ENCODE peak calls at places on chromosomes 7 and 10, in four cellular contexts. One of them, this sample, is unnamed. For H3K36me3, the result is how much of the 10 kb centered on the place peaks cover.

GRCh38 chr7:39609084-39609461 is 14.3 kb upstream of the RALA start:
- DNase-seq in uterus: no peak
- DNase-seq in naive thymus-derived CD4-positive, alpha-beta T cell: no peak
- DNase-seq in HCT116: no peak
- DNase-seq in this sample: no peak

GRCh38 chr10:137031-137430 is 1.8 kb downstream of the ZMYND11 start:
- DNase-seq in uterus: no peak
- DNase-seq in naive thymus-derived CD4-positive, alpha-beta T cell: peak
- DNase-seq in HCT116: peak
- DNase-seq in this sample: no peak

GRCh38 chr10:89069589-89069988 is 79.0 kb downstream of the FAS start:
- DNase-seq in uterus: peak
- DNase-seq in naive thymus-derived CD4-positive, alpha-beta T cell: no peak
- DNase-seq in HCT116: no peak
- DNase-seq in this sample: peak

GRCh38 chr10:35339946-35340345 is 3.6 kb downstream of the CCNY start:
- DNase-seq in uterus: no peak
- DNase-seq in naive thymus-derived CD4-positive, alpha-beta T cell: no peak
- DNase-seq in HCT116: no peak
- DNase-seq in this sample: no peak

GRCh38 chr10:344582-345200 is 209.4 kb downstream of the ZMYND11 start:
- DNase-seq in uterus: no peak
- DNase-seq in naive thymus-derived CD4-positive, alpha-beta T cell: no peak
- DNase-seq in HCT116: no peak
- DNase-seq in this sample: no peak

GRCh38 chr7:151416135-151416740 is 6.4 kb upstream of the WDR86 start:
- DNase-seq in uterus: no peak
- DNase-seq in naive thymus-derived CD4-positive, alpha-beta T cell: no peak
- DNase-seq in HCT116: no peak
- DNase-seq in this sample: no peak

GRCh38 chr7:55546826-55547225 is 25.5 kb downstream of the VOPP1 start:
- DNase-seq in uterus: peak
- DNase-seq in naive thymus-derived CD4-positive, alpha-beta T cell: no peak
- DNase-seq in HCT116: peak
- DNase-seq in this sample: peak

GRCh38 chr10:132109341-132110072 is 43.8 kb downstream of the JAKMIP3 start:
- DNase-seq in uterus: peak
- DNase-seq in naive thymus-derived CD4-positive, alpha-beta T cell: no peak
- DNase-seq in HCT116: no peak
- DNase-seq in this sample: peak

GRCh38 chr10:20303453-20304152 is 487.4 kb downstream of the PLXDC2 start:
- DNase-seq in uterus: no peak
- DNase-seq in naive thymus-derived CD4-positive, alpha-beta T cell: no peak
- DNase-seq in HCT116: no peak
- DNase-seq in this sample: no peak

GRCh38 chr10:123402656-123403055 is 248.5 kb downstream of the BUB3 start:
- DNase-seq in uterus: no peak
- DNase-seq in naive thymus-derived CD4-positive, alpha-beta T cell: no peak
- DNase-seq in HCT116: no peak
- DNase-seq in this sample: no peak

GRCh38 chr7:144738708-144739314 is 97.0 kb downstream of the TPK1 start:
- DNase-seq in uterus: no peak
- DNase-seq in naive thymus-derived CD4-positive, alpha-beta T cell: no peak
- DNase-seq in HCT116: peak
- DNase-seq in this sample: peak

GRCh38 chr10:18608581-18608980 is 42.8 kb downstream of the NSUN6 start:
- DNase-seq in uterus: no peak
- DNase-seq in naive thymus-derived CD4-positive, alpha-beta T cell: no peak
- DNase-seq in HCT116: no peak
- DNase-seq in this sample: no peak

GRCh38 chr10:31927597-31928530 is 767 bp downstream of the ARHGAP12 start:
- DNase-seq in uterus: peak
- DNase-seq in naive thymus-derived CD4-positive, alpha-beta T cell: peak
- DNase-seq in HCT116: no peak
- DNase-seq in this sample: peak

GRCh38 chr7:77833136-77833535 is 34.6 kb downstream of the PHTF2 start:
- DNase-seq in uterus: no peak
- DNase-seq in naive thymus-derived CD4-positive, alpha-beta T cell: no peak
- DNase-seq in HCT116: no peak
- DNase-seq in this sample: no peak

DNA sequence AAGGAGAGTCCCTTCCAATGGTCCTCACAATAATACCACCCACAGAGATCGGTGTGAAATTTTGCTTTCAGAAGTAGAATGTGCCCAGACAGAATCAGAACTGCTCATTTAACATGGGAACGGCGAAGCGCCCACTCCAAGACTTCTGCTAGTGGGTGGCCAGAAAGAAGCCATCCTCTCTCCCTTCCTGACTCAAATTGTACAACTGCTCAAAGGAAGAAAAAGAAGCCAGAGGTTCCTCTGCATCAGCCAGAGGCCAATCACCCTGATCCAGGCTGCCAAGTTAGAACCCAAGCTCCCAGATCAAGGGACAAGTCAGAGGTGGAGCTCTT is 23.3 kb downstream of the NUDCD3 start:
- DNase-seq in uterus: no peak
- DNase-seq in naive thymus-derived CD4-positive, alpha-beta T cell: no peak
- DNase-seq in HCT116: no peak
- DNase-seq in this sample: no peak
- H3K36me3 ChIP-seq in uterus: under half
- H3K36me3 ChIP-seq in naive thymus-derived CD4-positive, alpha-beta T cell: under half
- H3K36me3 ChIP-seq in HCT116: under half
- H3K36me3 ChIP-seq in this sample: under half

GRCh38 chr7:22856437-22856836 is 33.8 kb upstream of the TOMM7 start:
- DNase-seq in uterus: no peak
- DNase-seq in naive thymus-derived CD4-positive, alpha-beta T cell: no peak
- DNase-seq in HCT116: no peak
- DNase-seq in this sample: no peak
- H3K36me3 ChIP-seq in uterus: under half
- H3K36me3 ChIP-seq in naive thymus-derived CD4-positive, alpha-beta T cell: under half
- H3K36me3 ChIP-seq in HCT116: under half
- H3K36me3 ChIP-seq in this sample: under half

GRCh38 chr10:70096705-70097420 is 35.8 kb downstream of the AIFM2 start:
- DNase-seq in uterus: no peak
- DNase-seq in naive thymus-derived CD4-positive, alpha-beta T cell: no peak
- DNase-seq in HCT116: no peak
- DNase-seq in this sample: no peak

GRCh38 chr10:70101668-70102067 is 31.0 kb downstream of the AIFM2 start:
- DNase-seq in uterus: no peak
- DNase-seq in naive thymus-derived CD4-positive, alpha-beta T cell: no peak
- DNase-seq in HCT116: no peak
- DNase-seq in this sample: no peak

GRCh38 chr10:70097459-70097858 is 35.2 kb downstream of the AIFM2 start:
- DNase-seq in uterus: no peak
- DNase-seq in naive thymus-derived CD4-positive, alpha-beta T cell: no peak
- DNase-seq in HCT116: no peak
- DNase-seq in this sample: no peak

GRCh38 chr10:70096016-70096704 is 36.5 kb downstream of the AIFM2 start:
- DNase-seq in uterus: no peak
- DNase-seq in naive thymus-derived CD4-positive, alpha-beta T cell: no peak
- DNase-seq in HCT116: no peak
- DNase-seq in this sample: no peak

DNA sequence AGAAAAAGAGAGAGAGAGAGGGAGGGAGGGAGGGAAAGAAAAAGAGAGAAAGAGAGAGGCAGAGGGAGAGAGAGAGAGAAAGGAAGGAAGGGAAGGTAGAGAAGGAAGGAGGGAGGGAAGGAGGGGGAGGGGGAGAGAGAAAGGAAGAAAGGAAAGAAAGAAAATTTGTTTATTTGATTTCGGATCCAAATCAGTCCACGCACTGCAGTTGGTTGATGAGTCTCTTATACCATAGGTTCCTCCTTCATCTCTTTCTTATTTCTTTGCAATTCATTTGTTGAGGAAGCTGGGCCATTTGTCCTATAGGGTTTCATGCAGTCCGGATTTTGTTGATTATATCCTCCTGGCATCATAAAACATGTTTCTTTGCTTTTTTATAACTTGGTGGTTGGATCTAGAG is 34.4 kb downstream of the AIFM2 start:
- DNase-seq in uterus: no peak
- DNase-seq in naive thymus-derived CD4-positive, alpha-beta T cell: no peak
- DNase-seq in HCT116: no peak
- DNase-seq in this sample: no peak
- H3K36me3 ChIP-seq in uterus: under half
- H3K36me3 ChIP-seq in naive thymus-derived CD4-positive, alpha-beta T cell: under half
- H3K36me3 ChIP-seq in HCT116: under half
- H3K36me3 ChIP-seq in this sample: under half

GRCh38 chr7:45105588-45106188 is 5.8 kb downstream of the TBRG4 start:
- DNase-seq in uterus: no peak
- DNase-seq in naive thymus-derived CD4-positive, alpha-beta T cell: no peak
- DNase-seq in HCT116: no peak
- DNase-seq in this sample: no peak

GRCh38 chr7:45108863-45109262 is 2.6 kb downstream of the TBRG4 start:
- DNase-seq in uterus: no peak
- DNase-seq in naive thymus-derived CD4-positive, alpha-beta T cell: no peak
- DNase-seq in HCT116: no peak
- DNase-seq in this sample: no peak

GRCh38 chr7:45106820-45107219 is 4.7 kb downstream of the TBRG4 start:
- DNase-seq in uterus: no peak
- DNase-seq in naive thymus-derived CD4-positive, alpha-beta T cell: no peak
- DNase-seq in HCT116: no peak
- DNase-seq in this sample: no peak

GRCh38 chr7:45104844-45105587 is 6.5 kb downstream of the TBRG4 start:
- DNase-seq in uterus: no peak
- DNase-seq in naive thymus-derived CD4-positive, alpha-beta T cell: peak
- DNase-seq in HCT116: no peak
- DNase-seq in this sample: no peak

DNA sequence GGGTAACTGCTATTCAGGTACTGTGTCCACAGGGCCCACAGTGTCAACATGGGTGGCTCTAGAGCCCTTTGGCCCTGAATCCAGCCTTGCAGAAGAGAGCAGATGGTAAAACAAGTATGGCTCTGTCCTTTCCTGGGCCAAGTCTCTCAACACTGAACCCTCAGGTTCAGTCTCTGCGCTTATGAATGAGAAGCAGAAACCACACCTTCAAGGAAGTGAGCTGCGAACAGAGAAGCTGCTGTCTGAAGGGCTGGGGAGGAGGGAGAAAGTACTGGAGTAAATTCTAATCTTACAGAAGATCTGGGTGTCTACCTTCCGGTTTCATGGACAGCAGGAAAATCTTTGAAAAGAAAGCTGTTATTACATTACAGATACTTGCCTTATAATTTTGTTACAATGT is 4.1 kb downstream of the TBRG4 start:
- DNase-seq in uterus: no peak
- DNase-seq in naive thymus-derived CD4-positive, alpha-beta T cell: no peak
- DNase-seq in HCT116: no peak
- DNase-seq in this sample: no peak
- H3K36me3 ChIP-seq in uterus: under half
- H3K36me3 ChIP-seq in naive thymus-derived CD4-positive, alpha-beta T cell: half or more
- H3K36me3 ChIP-seq in HCT116: half or more
- H3K36me3 ChIP-seq in this sample: under half

GRCh38 chr7:149475121-149476045 is 14.5 kb upstream of the ZNF777 start:
- DNase-seq in uterus: no peak
- DNase-seq in naive thymus-derived CD4-positive, alpha-beta T cell: peak
- DNase-seq in HCT116: no peak
- DNase-seq in this sample: no peak
- H3K36me3 ChIP-seq in uterus: under half
- H3K36me3 ChIP-seq in naive thymus-derived CD4-positive, alpha-beta T cell: under half
- H3K36me3 ChIP-seq in HCT116: under half
- H3K36me3 ChIP-seq in this sample: under half

GRCh38 chr7:6035165-6035564 is 4.0 kb downstream of the ANKRD61 start:
- DNase-seq in uterus: no peak
- DNase-seq in naive thymus-derived CD4-positive, alpha-beta T cell: no peak
- DNase-seq in HCT116: no peak
- DNase-seq in this sample: no peak

GRCh38 chr7:6030988-6031387 is at the start of gene ANKRD61:
- DNase-seq in uterus: no peak
- DNase-seq in naive thymus-derived CD4-positive, alpha-beta T cell: no peak
- DNase-seq in HCT116: no peak
- DNase-seq in this sample: no peak

GRCh38 chr7:6031567-6031966 is 391 bp downstream of the ANKRD61 start:
- DNase-seq in uterus: no peak
- DNase-seq in naive thymus-derived CD4-positive, alpha-beta T cell: no peak
- DNase-seq in HCT116: no peak
- DNase-seq in this sample: no peak

GRCh38 chr7:6035686-6036085 is 4.5 kb downstream of the ANKRD61 start:
- DNase-seq in uterus: no peak
- DNase-seq in naive thymus-derived CD4-positive, alpha-beta T cell: no peak
- DNase-seq in HCT116: no peak
- DNase-seq in this sample: no peak

DNA sequence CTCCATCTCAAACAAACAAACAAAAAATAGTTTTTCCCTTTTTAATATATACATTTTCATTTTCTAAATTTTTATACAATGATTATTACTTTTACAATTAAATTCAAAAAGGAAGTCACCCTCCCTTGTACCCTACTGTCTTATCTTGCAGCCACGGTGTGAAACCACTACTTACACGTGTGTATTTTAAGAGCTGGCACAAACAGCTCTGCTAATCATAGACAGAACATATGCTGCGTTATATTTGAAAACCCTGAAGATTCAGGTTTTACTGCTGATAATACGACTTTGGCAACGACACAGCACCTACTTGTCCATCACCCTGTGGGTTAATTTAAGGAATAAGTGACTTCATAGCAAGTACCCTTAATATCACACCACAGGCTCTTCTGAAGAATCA is 991 bp downstream of the ANKRD61 start:
- DNase-seq in uterus: no peak
- DNase-seq in naive thymus-derived CD4-positive, alpha-beta T cell: no peak
- DNase-seq in HCT116: no peak
- DNase-seq in this sample: no peak
- H3K36me3 ChIP-seq in uterus: under half
- H3K36me3 ChIP-seq in naive thymus-derived CD4-positive, alpha-beta T cell: under half
- H3K36me3 ChIP-seq in HCT116: under half
- H3K36me3 ChIP-seq in this sample: under half

GRCh38 chr10:48809261-48809660 is 124.6 kb downstream of the WDFY4 start:
- DNase-seq in uterus: no peak
- DNase-seq in naive thymus-derived CD4-positive, alpha-beta T cell: no peak
- DNase-seq in HCT116: no peak
- DNase-seq in this sample: no peak

GRCh38 chr10:48813825-48814224 is 125.8 kb downstream of the LRRC18 start:
- DNase-seq in uterus: no peak
- DNase-seq in naive thymus-derived CD4-positive, alpha-beta T cell: no peak
- DNase-seq in HCT116: no peak
- DNase-seq in this sample: no peak

GRCh38 chr10:48814933-48815332 is 124.7 kb downstream of the LRRC18 start:
- DNase-seq in uterus: no peak
- DNase-seq in naive thymus-derived CD4-positive, alpha-beta T cell: no peak
- DNase-seq in HCT116: no peak
- DNase-seq in this sample: no peak

GRCh38 chr10:48811461-48811860 is 126.8 kb downstream of the WDFY4 start:
- DNase-seq in uterus: no peak
- DNase-seq in naive thymus-derived CD4-positive, alpha-beta T cell: no peak
- DNase-seq in HCT116: no peak
- DNase-seq in this sample: no peak

DNA sequence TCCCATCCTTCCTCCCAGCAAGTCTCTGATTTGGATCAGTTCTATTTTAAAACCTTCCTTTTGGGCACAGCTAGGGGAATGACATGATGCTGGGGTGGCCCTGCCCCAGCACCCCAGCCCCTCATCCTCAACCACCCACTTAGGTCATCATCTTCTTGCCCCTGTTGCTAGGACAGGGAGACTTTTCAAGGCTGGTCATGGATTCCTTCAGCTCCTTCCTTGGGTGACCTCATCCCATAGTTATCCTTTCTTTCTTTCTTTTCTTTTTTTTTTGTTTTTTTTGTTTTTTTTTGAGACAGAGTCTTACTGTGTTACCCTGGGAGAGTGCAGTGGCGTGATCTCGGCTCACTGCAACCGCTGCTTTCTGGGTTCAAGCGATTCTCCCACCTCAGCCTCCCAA is 127.2 kb downstream of the WDFY4 start:
- DNase-seq in uterus: no peak
- DNase-seq in naive thymus-derived CD4-positive, alpha-beta T cell: no peak
- DNase-seq in HCT116: no peak
- DNase-seq in this sample: no peak
- H3K36me3 ChIP-seq in uterus: under half
- H3K36me3 ChIP-seq in naive thymus-derived CD4-positive, alpha-beta T cell: under half
- H3K36me3 ChIP-seq in HCT116: under half
- H3K36me3 ChIP-seq in this sample: under half